ENCODE peak calls at places on chromosomes 4 and X, in four cellular contexts. D is endothelial cell of umbilical vein; C is activated CD4-positive, CD25-positive, alpha-beta regulatory T cell treated with anti-CD3 and anti-CD28 coated beads, Interleukin-2, amount 50 U/mL, for 72 hours; B is NCI-H1105 treated with DMSO at 0.1 percent for 48 hours. L is an unnamed sample.

GRCh38 chr4:22474636-22475310 is 41.1 kb downstream of the ADGRA3 start:
- DNase-seq in D (peak; percentile 52), C (no peak), B (no peak), L (no peak)

GRCh38 chr4:92232566-92232965 is 71.2 kb upstream of the GRID2 start:
- DNase-seq in C (no peak), B (no peak), D (no peak), L (no peak)

GRCh38 chr4:98780111-98780549 is 121.7 kb upstream of the TSPAN5 start:
- DNase-seq in C (no peak), B (no peak), D (no peak), L (no peak)

GRCh38 chr4:81359207-81359606 is 112.5 kb downstream of the RASGEF1B start:
- DNase-seq in B (no peak), D (no peak), C (no peak), L (no peak)

GRCh38 chrX:118727686-118728339 is 407 bp downstream of the IL13RA1 start:
- DNase-seq in B (peak; percentile 18), C (no peak), D (peak; percentile 55), L (no peak)

GRCh38 chr4:64588507-64588906 is 179.3 kb upstream of the TECRL start:
- DNase-seq in C (no peak), B (no peak), D (no peak), L (no peak)

GRCh38 chrX:23435108-23435507 is 100.5 kb downstream of the PTCHD1 start:
- DNase-seq in B (no peak), D (no peak), C (no peak), L (no peak)

GRCh38 chr4:120922390-120923200 is at the start of gene PRDM5:
- DNase-seq in B (no peak), C (peak; percentile 45), D (peak; percentile 52), L (no peak)

GRCh38 chr4:141220271-141220654 is 432 bp upstream of the ZNF330 start:
- DNase-seq in D (no peak), B (no peak), C (no peak), L (peak; percentile 23)

GRCh38 chrX:8988456-8988855 is 45.5 kb downstream of the FAM9B start:
- DNase-seq in D (no peak), C (no peak), B (no peak), L (no peak)

GRCh38 chrX:102739642-102740041 is 19.1 kb downstream of the GPRASP3 start:
- DNase-seq in B (no peak), C (no peak), D (no peak), L (no peak)

GRCh38 chrX:53000447-53001208 is 42.3 kb upstream of the FAM156A start:
- DNase-seq in D (no peak), B (no peak), C (no peak), L (no peak)

GRCh38 chr4:137892134-137892533 is 350.0 kb downstream of the SLC7A11 start:
- DNase-seq in C (no peak), D (no peak), B (no peak), L (no peak)

GRCh38 chr4:160319868-160320260 is 1217.0 kb downstream of the RAPGEF2 start:
- DNase-seq in C (no peak), D (no peak), B (no peak), L (no peak)

GRCh38 chr4:8211229-8211628 is 12.1 kb downstream of the SH3TC1 start:
- DNase-seq in C (no peak), B (no peak), D (no peak), L (no peak)

GRCh38 chr4:92215471-92215870 is 88.3 kb upstream of the GRID2 start:
- DNase-seq in B (no peak), D (no peak), C (no peak), L (no peak)

GRCh38 chrX:134870419-134870818 is 120.4 kb upstream of the SMIM10 start:
- DNase-seq in C (no peak), D (no peak), B (no peak), L (no peak)

GRCh38 chrX:55867254-55867653 is 149.7 kb downstream of the RRAGB start:
- DNase-seq in B (no peak), C (no peak), D (no peak), L (peak; percentile 52)